ENCODE peak calls at places on chromosomes 4 and X, in eight cellular contexts. A is breast epithelium, B is GM12865, D is esophagus muscularis mucosa, Z is NB4, S is fibroblast of lung, I is fibroblast of the aortic adventitia, G is lower lobe of right lung. R is an unnamed sample.

GRCh38 chrX:103376118-103376978 is at the start of gene BEX3:
- DNase-seq in D (no peak), B (peak; percentile 19), Z (no peak), A (peak; percentile 34), G (peak; percentile 68), S (peak; percentile 67), I (peak; percentile 48), R (peak; percentile 74)

GRCh38 chr4:156556326-156556725 is 415.3 kb downstream of the PDGFC start:
- DNase-seq in G (no peak), I (no peak), B (no peak), A (no peak), Z (no peak), S (peak; percentile 82), D (no peak), R (no peak)

GRCh38 chrX:31128849-31129248 is 57.0 kb upstream of the FTHL17 start:
- DNase-seq in S (no peak), G (no peak), Z (no peak), D (no peak), I (no peak), B (no peak), A (no peak), R (no peak)

GRCh38 chr4:107893171-107894137 is 37.9 kb upstream of the CYP2U1 start:
- DNase-seq in G (no peak), B (no peak), A (no peak), S (no peak), Z (no peak), D (no peak), I (peak; percentile 49), R (no peak)

GRCh38 chr4:57182132-57182874 is 72.1 kb upstream of the IGFBP7 start:
- DNase-seq in G (no peak), Z (peak; percentile 65), D (no peak), B (no peak), A (no peak), I (no peak), S (no peak), R (no peak)

GRCh38 chrX:150508461-150509367 is 59.7 kb upstream of the MTM1 start:
- DNase-seq in Z (no peak), G (peak; percentile 52), D (no peak), I (peak; percentile 67), S (peak; percentile 21), B (no peak), A (peak; percentile 23), R (peak; percentile 77)

GRCh38 chrX:45351478-45351877 is 150.8 kb upstream of the DIPK2B start:
- DNase-seq in I (peak; percentile 74), D (no peak), A (no peak), Z (no peak), S (peak; percentile 81), G (no peak), B (no peak), R (no peak)

GRCh38 chr4:151226004-151226932 is 50.7 kb upstream of the PRSS48 start:
- DNase-seq in B (no peak), I (peak; percentile 90), S (peak; percentile 91), D (peak; percentile 7), G (no peak), Z (no peak), A (no peak), R (no peak)

GRCh38 chr4:113094327-113094726 is 44.9 kb downstream of the ANK2 start:
- DNase-seq in D (no peak), B (no peak), G (no peak), S (peak; percentile 2), Z (no peak), A (no peak), I (no peak), R (no peak)

GRCh38 chr4:140343303-140343702 is 30.1 kb upstream of the SCOC start:
- DNase-seq in A (no peak), I (no peak), D (no peak), Z (no peak), G (peak; percentile 77), S (no peak), B (peak; percentile 6), R (no peak)

GRCh38 chr4:44071959-44072955 is 376.4 kb downstream of the KCTD8 start:
- DNase-seq in D (no peak), G (no peak), A (no peak), B (no peak), S (no peak), I (no peak), Z (no peak), R (no peak)

GRCh38 chrX:40152173-40152705 is 54.5 kb upstream of the BCOR start:
- DNase-seq in I (no peak), B (no peak), D (no peak), S (no peak), Z (no peak), A (no peak), G (peak; percentile 59), R (no peak)

GRCh38 chr4:110550260-110550659 is 72.6 kb downstream of the PITX2 start:
- DNase-seq in D (no peak), I (peak; percentile 13), A (no peak), G (no peak), S (peak; percentile 58), Z (no peak), B (no peak), R (no peak)

GRCh38 chr4:80424225-80424581 is 88.7 kb downstream of the CFAP299 start:
- DNase-seq in D (no peak), B (no peak), Z (no peak), A (no peak), G (no peak), I (no peak), S (no peak), R (no peak)

GRCh38 chrX:152904151-152905080 is 6.5 kb downstream of the ZNF185 start:
- DNase-seq in B (peak; percentile 23), D (no peak), Z (peak; percentile 41), G (no peak), S (peak; percentile 70), A (no peak), I (peak; percentile 48), R (no peak)

GRCh38 chr4:15963001-15963451 is at the start of gene FGFBP2:
- DNase-seq in D (no peak), S (peak; percentile 54), Z (peak; percentile 72), A (no peak), G (peak; percentile 59), B (peak; percentile 30), I (peak; percentile 36), R (no peak)

GRCh38 chr4:183014361-183015084 is 84.5 kb upstream of the WWC2 start:
- DNase-seq in A (no peak), G (no peak), D (no peak), Z (no peak), I (no peak), S (no peak), B (no peak), R (no peak)

GRCh38 chrX:72479324-72480274 is 93.0 kb downstream of the HDAC8 start:
- DNase-seq in I (no peak), G (no peak), D (no peak), B (no peak), A (no peak), S (no peak), Z (no peak), R (no peak)

GRCh38 chr4:151184523-151185458 is 85.4 kb downstream of the RPS3A start:
- DNase-seq in A (no peak), S (peak; percentile 83), I (peak; percentile 71), D (no peak), B (no peak), G (no peak), Z (no peak), R (no peak)

GRCh38 chr4:113943863-113944262 is 35.6 kb downstream of the ARSJ start:
- DNase-seq in G (no peak), I (peak; percentile 68), S (peak; percentile 87), D (no peak), B (no peak), A (no peak), Z (no peak), R (no peak)

GRCh38 chrX:19110642-19111041 is 11.6 kb downstream of the ADGRG2 start:
- DNase-seq in I (no peak), G (no peak), D (no peak), S (no peak), B (no peak), A (no peak), Z (no peak), R (no peak)

DNA sequence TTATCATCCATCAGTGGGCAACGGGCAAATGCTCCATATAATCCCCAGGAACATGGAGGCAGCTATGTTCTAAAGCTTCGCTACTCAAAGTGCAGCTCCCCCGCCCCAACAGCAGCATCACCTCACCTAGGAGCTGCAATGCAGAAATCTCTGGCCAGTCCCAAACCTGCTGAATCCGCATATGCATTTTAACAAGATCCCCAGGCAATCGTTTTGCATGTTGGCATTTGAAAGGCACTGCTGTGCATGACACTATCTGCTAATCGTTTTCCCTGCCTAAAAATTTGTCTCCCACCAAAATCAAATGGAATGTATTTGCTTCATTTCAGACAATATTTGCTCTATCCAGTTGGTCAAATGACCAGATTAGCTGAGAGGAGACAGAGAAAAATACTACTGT is 15.2 kb downstream of the ADGRG2 start:
- DNase-seq in I (no peak), Z (no peak), G (no peak), A (no peak), B (no peak), S (no peak), D (no peak), R (no peak)
- H3K4me3 ChIP-seq in I (no peak overlapping the region), Z (no peak overlapping the region), G (no peak overlapping the region), A (no peak overlapping the region), B (no peak overlapping the region), S (no peak overlapping the region), D (no peak overlapping the region), R (no peak overlapping the region)

GRCh38 chrX:49879656-49880277 is 483 bp downstream of the USP27X start:
- DNase-seq in G (no peak), B (peak; percentile 3), I (no peak), S (peak; percentile 1), Z (no peak), A (no peak), D (no peak), R (no peak)
- H3K4me3 ChIP-seq in G (peak overlapping the region; percentile 60), B (peak overlapping the region; percentile 55), I (peak overlapping the region; percentile 69), S (peak overlapping the region; percentile 40), Z (peak overlapping the region; percentile 47), A (peak overlapping the region; percentile 74), D (peak overlapping the region; percentile 64), R (peak overlapping the region; percentile 46)

GRCh38 chr4:157978680-157979361 is 194.0 kb downstream of the GASK1B start:
- DNase-seq in B (peak; percentile 63), D (no peak), I (peak; percentile 80), Z (peak; percentile 58), S (peak; percentile 68), G (no peak), A (no peak), R (peak; percentile 72)
- H3K4me3 ChIP-seq in B (no peak overlapping the region), D (no peak overlapping the region), I (no peak overlapping the region), Z (no peak overlapping the region), S (no peak overlapping the region), G (no peak overlapping the region), A (peak overlapping the region; percentile 44), R (peak overlapping the region; percentile 43)

GRCh38 chr4:38804654-38805295 is at the start of gene TLR1:
- DNase-seq in G (no peak), Z (peak; percentile 85), S (peak; percentile 54), I (peak; percentile 84), B (peak; percentile 82), D (no peak), A (no peak), R (no peak)

GRCh38 chr4:38802561-38803355 is 1.8 kb downstream of the TLR1 start:
- DNase-seq in Z (peak; percentile 37), A (no peak), D (no peak), B (no peak), S (no peak), G (no peak), I (no peak), R (no peak)

GRCh38 chr4:38803833-38804653 is 548 bp downstream of the TLR1 start:
- DNase-seq in S (no peak), D (no peak), B (peak; percentile 98), I (no peak), A (no peak), G (no peak), Z (peak; percentile 20), R (no peak)

GRCh38 chr4:38800956-38801450 is 3.6 kb downstream of the TLR1 start:
- DNase-seq in A (no peak), G (no peak), D (no peak), S (peak; percentile 25), B (no peak), I (no peak), Z (no peak), R (no peak)

GRCh38 chr4:38805530-38806145 is 1.0 kb upstream of the TLR1 start:
- DNase-seq in G (peak; percentile 57), A (no peak), B (peak; percentile 93), S (peak; percentile 10), D (no peak), Z (peak; percentile 95), I (peak; percentile 29), R (no peak)
- H3K4me3 ChIP-seq in G (peak overlapping the region; percentile 51), A (peak overlapping the region; percentile 3), B (peak overlapping the region; percentile 73), S (no peak overlapping the region), D (peak overlapping the region; percentile 45), Z (peak overlapping the region; percentile 25), I (no peak overlapping the region), R (peak overlapping the region; percentile 37)

R was measured in ascending aorta.